ENCODE peak calls at places on chromosomes 11 and 22, in five cellular contexts. D, N, K, V and Z are unnamed samples.

GRCh38 chr11:46706886-46707285 is 6.1 kb downstream of the ZNF408 start:
- DNase-seq in D (no peak), N (no peak), K (no peak), V (no peak), Z (no peak)

GRCh38 chr11:129320485-129320884 is 55.2 kb upstream of the BARX2 start:
- DNase-seq in D (no peak), N (no peak), K (no peak), V (no peak), Z (no peak)

GRCh38 chr11:74257934-74258553 is 53.4 kb downstream of the P4HA3 start:
- DNase-seq in D (peak; percentile 49), N (no peak), K (peak; percentile 40), V (no peak), Z (no peak)

GRCh38 chr11:12893787-12894672 is 115.1 kb upstream of the RASSF10 start:
- DNase-seq in D (peak; percentile 66), N (peak; percentile 60), K (peak; percentile 76), V (no peak), Z (no peak)

GRCh38 chr11:134332189-134332631 is 422 bp downstream of the GLB1L2 start:
- DNase-seq in D (no peak), N (no peak), K (no peak), V (peak; percentile 85), Z (no peak)

GRCh38 chr11:35066029-35066428 is 72.9 kb upstream of the CD44 start:
- DNase-seq in D (no peak), N (no peak), K (no peak), V (no peak), Z (no peak)

GRCh38 chr11:115446214-115446613 is 58.0 kb downstream of the CADM1 start:
- DNase-seq in D (no peak), N (no peak), K (no peak), V (no peak), Z (no peak)

GRCh38 chr11:62805991-62806441 is 776 bp upstream of the NXF1 start:
- DNase-seq in D (no peak), N (no peak), K (no peak), V (no peak), Z (no peak)

GRCh38 chr11:26994579-26995210 is 783 bp downstream of the FIBIN start:
- DNase-seq in D (no peak), N (peak; percentile 41), K (no peak), V (peak; percentile 50), Z (no peak)

GRCh38 chr11:406796-407650 is 7.8 kb downstream of the SIGIRR start:
- DNase-seq in D (peak; percentile 71), N (peak; percentile 92), K (peak; percentile 71), V (peak; percentile 98), Z (peak; percentile 88)

GRCh38 chr11:60849641-60850520 is 5.9 kb downstream of the PTGDR2 start:
- DNase-seq in D (no peak), N (no peak), K (no peak), V (no peak), Z (no peak)
- H3K36me3 ChIP-seq in D (peaks cover 40% of the 10 kb centered on the region), N (peaks cover 51% of the 10 kb centered on the region), K (no peaks in the 10 kb centered on the region), V (no peaks in the 10 kb centered on the region), Z (peaks cover 76% of the 10 kb centered on the region)

DNA sequence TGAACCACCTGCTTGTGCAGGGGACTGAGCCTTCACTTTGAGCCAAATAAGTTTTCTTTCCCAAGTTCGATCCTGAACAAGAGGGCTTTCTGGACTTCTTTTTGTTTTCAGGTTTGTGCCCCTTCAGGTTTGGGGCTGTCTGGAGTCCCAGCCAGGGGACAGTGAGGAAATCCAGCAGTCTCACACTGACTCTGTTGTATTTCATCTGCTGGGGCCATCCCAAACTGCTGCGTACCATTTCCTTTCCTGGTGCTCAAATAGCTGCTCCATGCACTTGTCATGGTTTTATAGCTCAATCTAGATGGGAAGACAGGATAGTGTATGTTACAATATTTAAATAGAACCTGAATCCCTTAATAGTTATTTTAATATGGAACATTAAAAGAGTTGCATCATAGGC is 66.3 kb upstream of the IGLL5 start:
- DNase-seq in D (no peak), N (no peak), K (no peak), V (no peak), Z (no peak)
- H3K27me3 ChIP-seq in D (peaks cover 17% of the 10 kb centered on the region), N (peaks cover 6% of the 10 kb centered on the region), K (no peaks in the 10 kb centered on the region), V (no peaks in the 10 kb centered on the region), Z (no peaks in the 10 kb centered on the region)

GRCh38 chr11:19972637-19973036 is 187.6 kb downstream of the DBX1 start:
- DNase-seq in D (no peak), N (no peak), K (no peak), V (no peak), Z (no peak)
- H3K36me3 ChIP-seq in D (no peaks in the 10 kb centered on the region), N (no peaks in the 10 kb centered on the region), K (no peaks in the 10 kb centered on the region), V (no peaks in the 10 kb centered on the region), Z (no peaks in the 10 kb centered on the region)

GRCh38 chr11:122780296-122780949 is 57.9 kb upstream of the CRTAM start:
- DNase-seq in D (no peak), N (no peak), K (no peak), V (no peak), Z (no peak)

GRCh38 chr11:122782222-122782621 is 56.1 kb upstream of the CRTAM start:
- DNase-seq in D (no peak), N (no peak), K (no peak), V (no peak), Z (no peak)

GRCh38 chr11:122779047-122779629 is 59.2 kb upstream of the CRTAM start:
- DNase-seq in D (no peak), N (no peak), K (no peak), V (no peak), Z (no peak)

GRCh38 chr11:122784325-122785155 is 53.8 kb upstream of the CRTAM start:
- DNase-seq in D (peak; percentile 94), N (no peak), K (peak; percentile 85), V (no peak), Z (no peak)

DNA sequence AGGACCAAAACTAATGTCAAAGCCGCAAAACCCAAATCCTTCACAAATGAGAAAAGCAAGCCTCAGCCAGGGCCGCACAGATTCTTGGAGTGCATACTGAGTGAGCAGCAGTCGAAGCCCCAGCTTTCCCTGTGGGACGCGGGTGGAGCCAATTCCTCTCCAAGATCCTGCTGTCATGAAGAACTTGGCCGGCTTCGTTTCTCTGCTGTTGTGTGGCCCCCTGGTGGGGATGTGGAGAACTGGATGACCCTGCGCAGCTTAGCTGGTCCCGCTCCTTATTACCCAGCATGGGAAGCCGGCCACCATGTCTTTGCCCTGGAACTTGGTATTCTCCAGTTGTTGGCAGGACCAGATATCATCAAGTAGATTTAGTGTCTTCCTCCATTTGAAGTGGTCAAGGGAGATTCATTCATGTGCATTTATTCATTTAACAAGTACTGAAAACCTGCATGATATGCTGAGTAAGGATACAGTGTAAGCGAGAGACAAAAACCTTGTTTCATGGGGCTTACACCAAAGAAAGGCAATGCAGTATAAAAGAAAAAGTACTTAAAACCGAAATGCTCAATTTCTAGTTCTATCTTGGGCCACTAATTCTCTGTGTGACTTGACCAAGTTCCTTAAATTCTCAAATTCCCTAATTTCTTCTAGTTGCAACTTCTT is 56.8 kb upstream of the CRTAM start:
- DNase-seq in D (peak; percentile 89), N (peak; percentile 87), K (peak; percentile 92), V (peak; percentile 92), Z (peak; percentile 87)
- H3K27me3 ChIP-seq in D (no peaks in the 10 kb centered on the region), N (no peaks in the 10 kb centered on the region), K (no peaks in the 10 kb centered on the region), V (no peaks in the 10 kb centered on the region), Z (no peaks in the 10 kb centered on the region)

DNA sequence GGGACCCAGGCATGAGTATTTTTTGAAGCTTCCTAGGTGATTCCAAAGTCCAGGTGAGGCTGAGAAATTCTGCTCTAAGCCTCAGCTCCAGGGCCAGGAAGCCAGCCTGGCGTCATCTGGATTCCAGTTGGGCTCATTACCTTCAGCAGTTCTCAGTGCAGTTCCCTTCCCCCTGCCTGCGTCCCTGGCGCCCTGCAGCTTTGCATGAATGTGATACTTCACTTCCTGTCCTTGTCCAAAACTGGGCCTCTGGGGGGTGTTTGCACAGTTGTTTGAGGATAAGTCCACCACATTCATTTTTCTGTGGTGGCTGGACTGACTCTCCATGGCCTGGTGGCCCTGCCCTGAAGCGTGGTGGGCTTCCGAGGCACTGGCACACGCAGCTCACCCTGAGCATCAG is 98.1 kb downstream of the TENM4 start:
- DNase-seq in D (no peak), N (no peak), K (no peak), V (no peak), Z (no peak)
- H3K36me3 ChIP-seq in D (no peaks in the 10 kb centered on the region), N (no peaks in the 10 kb centered on the region), K (no peaks in the 10 kb centered on the region), V (no peaks in the 10 kb centered on the region), Z (no peaks in the 10 kb centered on the region)

DNA sequence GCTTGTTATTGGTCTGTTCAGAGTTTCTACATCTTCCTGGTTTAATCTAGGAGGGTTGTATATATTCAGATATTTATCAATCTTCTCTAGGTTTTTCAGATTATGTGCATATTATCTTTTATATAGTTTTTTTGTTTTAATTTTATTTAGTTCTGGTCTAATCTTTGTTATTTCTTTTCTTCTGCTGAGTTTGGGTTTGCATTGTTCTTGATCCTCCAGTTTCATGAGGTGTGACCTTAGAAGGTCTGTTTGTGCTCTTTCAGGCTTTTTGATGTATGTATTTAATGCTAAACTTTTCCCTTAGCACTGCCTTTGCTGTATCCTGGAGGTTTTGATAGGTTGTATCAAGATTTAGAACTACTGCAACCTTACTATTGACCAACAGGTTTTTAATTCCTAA is 117.7 kb downstream of the VPREB1 start:
- DNase-seq in D (no peak), N (no peak), K (no peak), V (no peak), Z (no peak)
- H3K27me3 ChIP-seq in D (peaks cover 4% of the 10 kb centered on the region), N (no peaks in the 10 kb centered on the region), K (no peaks in the 10 kb centered on the region), V (no peaks in the 10 kb centered on the region), Z (no peaks in the 10 kb centered on the region)

GRCh38 chr11:17366491-17366890 is 14.9 kb downstream of the NCR3LG1 start:
- DNase-seq in D (no peak), N (no peak), K (no peak), V (no peak), Z (no peak)

GRCh38 chr11:17371614-17372013 is 16.8 kb downstream of the KCNJ11 start:
- DNase-seq in D (no peak), N (no peak), K (no peak), V (no peak), Z (no peak)

GRCh38 chr11:17368551-17368950 is 17.0 kb downstream of the NCR3LG1 start:
- DNase-seq in D (no peak), N (no peak), K (no peak), V (no peak), Z (no peak)

GRCh38 chr11:17369094-17369493 is 17.5 kb downstream of the NCR3LG1 start:
- DNase-seq in D (no peak), N (no peak), K (no peak), V (no peak), Z (no peak)

DNA sequence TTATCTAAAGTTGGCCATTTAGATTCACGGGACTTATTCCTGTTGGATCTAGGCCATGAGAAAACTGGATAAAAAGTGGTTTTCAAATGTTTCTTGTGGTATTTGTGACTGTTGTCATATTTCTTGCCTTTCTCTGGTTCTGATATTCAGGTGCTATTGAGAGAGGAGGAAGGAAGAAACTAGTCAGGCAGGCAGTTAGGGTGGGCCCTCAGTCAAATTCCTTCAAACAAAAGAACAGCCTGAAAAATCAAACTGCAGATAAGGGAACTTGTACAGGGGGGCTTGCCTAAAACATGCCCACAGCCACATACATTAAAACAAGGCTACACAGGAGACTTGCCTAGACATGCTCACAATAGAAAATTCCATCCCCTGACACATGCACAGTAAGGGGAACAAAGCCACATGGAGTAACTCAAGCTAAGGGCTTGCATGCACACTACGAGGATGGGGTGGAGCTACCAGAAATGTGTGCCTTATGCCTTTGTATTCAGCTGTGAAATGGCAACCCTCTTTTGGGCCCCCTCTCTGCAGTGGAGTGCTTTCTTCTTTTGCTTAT is 18.2 kb downstream of the NCR3LG1 start:
- DNase-seq in D (no peak), N (no peak), K (no peak), V (no peak), Z (no peak)
- H3K36me3 ChIP-seq in D (peaks cover 52% of the 10 kb centered on the region), N (peaks cover 7% of the 10 kb centered on the region), K (no peaks in the 10 kb centered on the region), V (peaks cover 9% of the 10 kb centered on the region), Z (peaks cover 91% of the 10 kb centered on the region)

DNA sequence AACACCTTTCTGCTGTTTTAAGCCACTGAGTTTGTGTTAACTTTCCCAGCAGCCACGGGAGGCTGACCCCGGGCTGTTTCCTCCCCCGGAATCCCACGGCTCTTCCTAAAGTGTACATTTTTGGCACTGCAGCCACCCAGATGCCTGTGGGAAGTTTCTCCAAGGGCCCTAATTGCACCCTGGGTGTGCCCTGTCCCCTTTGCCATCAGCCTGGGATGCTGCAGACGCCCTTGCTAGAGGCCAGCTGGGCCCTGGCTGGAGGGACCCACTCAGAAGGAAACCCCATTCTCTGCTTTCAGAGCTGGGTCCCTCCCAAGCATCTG is 883.3 kb downstream of the BRD1 start:
- DNase-seq in D (no peak), N (no peak), K (no peak), V (no peak), Z (no peak)
- H3K27me3 ChIP-seq in D (no peaks in the 10 kb centered on the region), N (no peaks in the 10 kb centered on the region), K (no peaks in the 10 kb centered on the region), V (no peaks in the 10 kb centered on the region), Z (no peaks in the 10 kb centered on the region)